ENCODE peak calls at places on chromosome 5, in eight cellular contexts. W is foreskin fibroblast, J is body of pancreas, K is Calu3, R is lung, G is progenitor cell of endocrine pancreas, V is PC-3, M is BE2C. U is an unnamed sample.

GRCh38 chr5:74631088-74631960 is 9.2 kb downstream of the ENC1 start:
- DNase-seq in W (peak), J (no peak), K (no peak), R (peak), G (no peak), V (peak), M (no peak), U (no peak)

GRCh38 chr5:62825623-62826220 is 247.1 kb downstream of the LRRC70 start:
- DNase-seq in W (no peak), J (no peak), K (no peak), R (no peak), G (no peak), V (no peak), M (no peak), U (no peak)

GRCh38 chr5:77768978-77769377 is 7.2 kb downstream of the TBCA start:
- DNase-seq in W (no peak), J (no peak), K (no peak), R (no peak), G (no peak), V (no peak), M (no peak), U (no peak)

GRCh38 chr5:73620335-73620687 is 5.7 kb upstream of the ARHGEF28 start:
- DNase-seq in W (no peak), J (no peak), K (no peak), R (no peak), G (no peak), V (no peak), M (no peak), U (no peak)

GRCh38 chr5:6915574-6915973 is 202.3 kb downstream of the TENT4A start:
- DNase-seq in W (no peak), J (no peak), K (no peak), R (no peak), G (no peak), V (no peak), M (no peak), U (no peak)

GRCh38 chr5:154626876-154627552 is 128.2 kb upstream of the LARP1 start:
- DNase-seq in W (no peak), J (no peak), K (no peak), R (no peak), G (no peak), V (no peak), M (no peak), U (no peak)

GRCh38 chr5:36156124-36156601 is 4.3 kb downstream of the SKP2 start:
- DNase-seq in W (no peak), J (no peak), K (no peak), R (no peak), G (no peak), V (no peak), M (peak), U (no peak)

GRCh38 chr5:126198509-126198908 is 224.7 kb upstream of the GRAMD2B start:
- DNase-seq in W (no peak), J (no peak), K (no peak), R (no peak), G (no peak), V (no peak), M (no peak), U (no peak)

GRCh38 chr5:108216890-108217289 is 165.0 kb downstream of the FBXL17 start:
- DNase-seq in W (peak), J (no peak), K (peak), R (no peak), G (no peak), V (peak), M (no peak), U (no peak)

GRCh38 chr5:124738751-124739559 is 7.5 kb downstream of the ZNF608 start:
- DNase-seq in W (no peak), J (no peak), K (no peak), R (no peak), G (no peak), V (no peak), M (peak), U (no peak)

GRCh38 chr5:56900858-56901578 is 8.4 kb upstream of the SETD9 start:
- DNase-seq in W (peak), J (peak), K (peak), R (no peak), G (no peak), V (peak), M (peak), U (peak)

GRCh38 chr5:156824800-156825199 is 25.3 kb upstream of the PPP1R2B start:
- DNase-seq in W (no peak), J (no peak), K (peak), R (no peak), G (no peak), V (peak), M (no peak), U (no peak)

GRCh38 chr5:142924135-142924883 is 154.1 kb downstream of the ARHGAP26 start:
- DNase-seq in W (no peak), J (no peak), K (no peak), R (no peak), G (no peak), V (peak), M (no peak), U (no peak)

GRCh38 chr5:6505779-6506557 is 57.3 kb downstream of the UBE2QL1 start:
- DNase-seq in W (no peak), J (no peak), K (no peak), R (no peak), G (no peak), V (no peak), M (no peak), U (no peak)

GRCh38 chr5:80204808-80205614 is 50.8 kb downstream of the SERINC5 start:
- DNase-seq in W (no peak), J (peak), K (peak), R (no peak), G (peak), V (no peak), M (peak), U (no peak)

GRCh38 chr5:43225649-43226245 is 33.7 kb downstream of the NIM1K start:
- DNase-seq in W (no peak), J (no peak), K (no peak), R (no peak), G (no peak), V (no peak), M (no peak), U (no peak)

GRCh38 chr5:7904170-7904569 is 35.2 kb downstream of the MTRR start:
- DNase-seq in W (peak), J (no peak), K (no peak), R (no peak), G (no peak), V (peak), M (no peak), U (no peak)

GRCh38 chr5:407801-408268 is 35.1 kb upstream of the EXOC3 start:
- DNase-seq in W (no peak), J (no peak), K (no peak), R (no peak), G (no peak), V (peak), M (no peak), U (no peak)

GRCh38 chr5:39073759-39074008 is 515 bp downstream of the RICTOR start:
- DNase-seq in W (no peak), J (no peak), K (no peak), R (no peak), G (peak), V (no peak), M (no peak), U (no peak)

GRCh38 chr5:141758316-141758965 is 76.4 kb upstream of the ARAP3 start:
- DNase-seq in W (no peak), J (no peak), K (peak), R (no peak), G (no peak), V (no peak), M (no peak), U (peak)

DNA sequence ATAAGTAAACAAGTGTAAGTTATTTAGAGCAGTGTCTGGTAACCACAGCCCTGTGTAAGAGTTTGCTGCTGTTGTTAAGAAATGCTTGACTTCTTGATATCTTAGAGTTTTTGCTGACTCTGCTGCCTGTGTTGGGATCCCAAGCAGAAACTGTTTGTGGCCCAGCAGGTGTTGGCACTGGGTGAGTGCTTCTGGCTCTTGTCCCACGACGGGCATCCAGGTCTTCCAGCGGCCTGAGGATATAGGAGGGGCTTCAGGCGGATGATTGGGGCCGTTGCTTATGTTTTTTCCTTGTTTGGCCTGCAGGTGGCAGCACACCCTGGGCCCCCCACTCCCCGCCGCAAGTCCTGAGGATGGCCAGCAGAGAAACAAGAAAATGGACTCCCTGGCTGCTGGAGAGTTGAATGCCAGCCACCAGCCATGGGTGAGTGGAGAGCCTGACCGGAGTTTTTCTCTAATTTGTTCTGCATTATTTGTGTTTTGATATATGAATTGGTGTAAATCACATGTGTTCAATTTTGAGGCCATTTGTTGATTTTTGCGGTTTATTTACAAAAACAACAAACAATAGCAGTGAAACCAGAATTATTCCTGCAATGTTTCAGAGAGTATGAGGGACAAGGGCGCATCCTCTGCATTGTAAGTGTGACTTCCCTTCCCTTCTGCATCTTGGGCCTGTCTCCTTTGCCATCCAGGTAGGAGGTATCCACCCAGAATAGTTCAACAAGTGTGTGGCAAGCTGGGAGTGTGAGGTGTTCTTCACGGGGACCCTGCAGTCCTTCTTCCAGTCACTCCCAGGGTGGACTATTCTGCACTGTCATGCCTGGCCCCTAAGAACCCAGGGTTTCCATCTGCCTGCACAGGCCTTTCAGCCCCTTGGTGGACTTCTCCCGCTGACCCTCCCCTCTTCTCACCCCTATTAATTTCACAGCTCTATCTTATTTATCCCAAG is 50.3 kb downstream of the SLC22A5 start:
- DNase-seq in W (peak), J (peak), K (peak), R (peak), G (peak), V (peak), M (peak), U (peak)
- TF ChIP-seq CTCF in W (peak), J (peak), K (peak), R (peak), G (peak), V (peak), M (peak), U (peak)

DNA sequence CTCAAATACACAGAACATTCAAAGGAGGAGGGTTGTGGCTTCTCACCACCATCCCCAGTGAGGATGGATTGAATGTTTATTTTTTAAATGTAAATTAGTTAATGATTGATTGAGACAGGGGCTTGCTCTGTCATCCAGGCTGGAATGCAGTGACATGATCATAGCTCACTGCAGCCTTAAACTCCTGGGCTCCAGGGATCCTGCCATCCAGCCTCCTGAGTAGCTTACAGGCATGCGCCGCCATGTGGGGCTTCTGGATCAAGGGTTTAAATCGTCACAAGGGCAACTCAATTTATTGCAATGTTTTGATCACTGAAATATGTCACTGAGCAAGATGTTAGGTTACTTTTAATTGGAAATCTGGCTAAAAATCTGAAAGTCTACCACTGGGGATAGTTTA is 55.5 kb upstream of the CARTPT start:
- DNase-seq in W (no peak), J (no peak), K (peak), R (no peak), G (no peak), V (no peak), M (no peak), U (no peak)
- TF ChIP-seq CTCF in W (no peak), J (no peak), K (no peak), R (no peak), G (no peak), V (no peak), M (no peak), U (no peak)

GRCh38 chr5:118956727-118957126 is 31.6 kb downstream of the DTWD2 start:
- DNase-seq in W (no peak), J (no peak), K (no peak), R (no peak), G (no peak), V (peak), M (no peak), U (no peak)
- TF ChIP-seq CTCF in W (peak), J (peak), K (no peak), R (no peak), G (peak), V (peak), M (peak), U (peak)

DNA sequence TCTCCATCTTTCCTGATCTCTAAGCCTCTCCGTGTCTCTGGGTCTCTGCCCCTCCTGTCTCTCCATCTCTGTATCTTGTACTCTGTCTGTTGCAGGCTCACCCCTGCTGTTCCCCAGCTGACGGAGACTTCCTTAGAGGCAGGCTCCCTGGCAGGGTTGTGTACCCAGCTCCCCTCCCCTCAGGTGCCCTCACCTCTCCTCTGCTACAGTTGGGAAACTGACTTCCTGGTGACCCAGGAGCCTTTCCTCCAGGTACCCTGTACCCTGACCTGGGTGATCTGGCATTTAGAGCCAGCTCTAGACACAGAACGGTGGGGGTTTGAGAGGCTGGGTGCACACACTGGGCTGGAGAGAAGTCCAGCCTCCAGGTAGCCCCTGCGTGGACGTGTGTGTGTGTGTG is 37.7 kb downstream of the CXXC5 start:
- DNase-seq in W (no peak), J (peak), K (no peak), R (no peak), G (no peak), V (no peak), M (no peak), U (no peak)
- TF ChIP-seq CTCF in W (no peak), J (no peak), K (no peak), R (no peak), G (no peak), V (no peak), M (no peak), U (no peak)